ENCODE peak calls at places on chromosome 11, in eight cellular contexts. T is GM23338, E is PC-3, Q is PC-9, X is SK-N-SH, U is hepatocyte, L is MM.1S, V is HCT116. P is an unnamed sample.

GRCh38 chr11:26753738-26754504 is 32.1 kb upstream of the SLC5A12 start:
- DNase-seq in T (peak; percentile 84), E (peak; percentile 53), Q (peak; percentile 38), X (peak; percentile 45), U (peak; percentile 80), L (peak; percentile 57), V (peak; percentile 2), P (peak; percentile 75)

GRCh38 chr11:853682-854448 is 11.2 kb downstream of the TSPAN4 start:
- DNase-seq in T (peak; percentile 45), E (no peak), Q (no peak), X (no peak), U (no peak), L (no peak), V (no peak), P (no peak)

GRCh38 chr11:112773256-112773655 is 188.0 kb upstream of the NCAM1 start:
- DNase-seq in T (no peak), E (no peak), Q (no peak), X (no peak), U (no peak), L (no peak), V (no peak), P (no peak)

GRCh38 chr11:105219670-105220069 is 80.1 kb upstream of the CARD18 start:
- DNase-seq in T (no peak), E (no peak), Q (no peak), X (no peak), U (no peak), L (no peak), V (no peak), P (no peak)

GRCh38 chr11:119982517-119983239 is 155.2 kb downstream of the TRIM29 start:
- DNase-seq in T (no peak), E (no peak), Q (no peak), X (no peak), U (no peak), L (no peak), V (no peak), P (no peak)

GRCh38 chr11:67268036-67268683 is 1.9 kb downstream of the GRK2 start:
- DNase-seq in T (no peak), E (no peak), Q (no peak), X (no peak), U (no peak), L (peak; percentile 31), V (no peak), P (peak; percentile 92)

GRCh38 chr11:22343411-22344032 is 5.3 kb downstream of the SLC17A6 start:
- DNase-seq in T (peak; percentile 60), E (no peak), Q (no peak), X (no peak), U (no peak), L (no peak), V (no peak), P (no peak)

GRCh38 chr11:3929232-3929631 is 73.8 kb downstream of the STIM1 start:
- DNase-seq in T (no peak), E (no peak), Q (no peak), X (no peak), U (no peak), L (no peak), V (no peak), P (no peak)

GRCh38 chr11:130583866-130584265 is 135.4 kb downstream of the ADAMTS15 start:
- DNase-seq in T (no peak), E (no peak), Q (no peak), X (no peak), U (no peak), L (no peak), V (no peak), P (no peak)

GRCh38 chr11:45610627-45611026 is 54.8 kb downstream of the CHST1 start:
- DNase-seq in T (no peak), E (no peak), Q (no peak), X (no peak), U (no peak), L (no peak), V (no peak), P (no peak)

GRCh38 chr11:20601221-20601914 is 2.0 kb downstream of the SLC6A5 start:
- DNase-seq in T (peak; percentile 66), E (no peak), Q (no peak), X (no peak), U (no peak), L (no peak), V (no peak), P (no peak)

GRCh38 chr11:62984451-62984991 is at the start of gene SLC22A6:
- DNase-seq in T (no peak), E (no peak), Q (no peak), X (no peak), U (no peak), L (no peak), V (no peak), P (no peak)

GRCh38 chr11:34792143-34792542 is 124.0 kb downstream of the APIP start:
- DNase-seq in T (peak; percentile 44), E (no peak), Q (no peak), X (no peak), U (no peak), L (no peak), V (no peak), P (no peak)

GRCh38 chr11:12884751-12885318 is 124.3 kb upstream of the RASSF10 start:
- DNase-seq in T (no peak), E (no peak), Q (no peak), X (no peak), U (peak; percentile 32), L (no peak), V (no peak), P (no peak)

GRCh38 chr11:23151819-23152218 is 291.5 kb upstream of the CCDC179 start:
- DNase-seq in T (no peak), E (no peak), Q (no peak), X (no peak), U (no peak), L (no peak), V (no peak), P (no peak)

GRCh38 chr11:16863382-16863781 is 124.9 kb downstream of the C11orf58 start:
- DNase-seq in T (no peak), E (no peak), Q (no peak), X (no peak), U (peak; percentile 66), L (no peak), V (no peak), P (no peak)

GRCh38 chr11:36266767-36267166 is 22.5 kb downstream of the COMMD9 start:
- DNase-seq in T (no peak), E (no peak), Q (no peak), X (no peak), U (no peak), L (no peak), V (no peak), P (no peak)

GRCh38 chr11:64007160-64007628 is 21.0 kb downstream of the OTUB1 start:
- DNase-seq in T (peak; percentile 72), E (peak; percentile 56), Q (no peak), X (peak; percentile 80), U (peak; percentile 52), L (no peak), V (no peak), P (no peak)

GRCh38 chr11:74462009-74462408 is 5.3 kb downstream of the KCNE3 start:
- DNase-seq in T (peak; percentile 11), E (no peak), Q (no peak), X (no peak), U (peak; percentile 72), L (no peak), V (no peak), P (no peak)

GRCh38 chr11:107770546-107770945 is 58.7 kb upstream of the SLN start:
- DNase-seq in T (no peak), E (peak; percentile 51), Q (peak; percentile 48), X (no peak), U (peak; percentile 21), L (peak; percentile 12), V (no peak), P (no peak)

GRCh38 chr11:17643506-17644405 is 75.6 kb upstream of the MYOD1 start:
- DNase-seq in T (no peak), E (no peak), Q (no peak), X (peak; percentile 24), U (no peak), L (no peak), V (no peak), P (no peak)

GRCh38 chr11:69915501-69916250 is 96.5 kb upstream of the FGF3 start:
- DNase-seq in T (peak; percentile 93), E (peak; percentile 95), Q (peak; percentile 85), X (peak; percentile 87), U (peak; percentile 90), L (peak; percentile 43), V (peak; percentile 60), P (peak; percentile 48)
- H2AFZ ChIP-seq in T (peak overlapping the region; percentile 56), E (peak overlapping the region; percentile 61), Q (no peak overlapping the region), X (peak overlapping the region; percentile 81), U (no peak overlapping the region), L (no peak overlapping the region), V (peak overlapping the region; percentile 78), P (no peak overlapping the region)

DNA sequence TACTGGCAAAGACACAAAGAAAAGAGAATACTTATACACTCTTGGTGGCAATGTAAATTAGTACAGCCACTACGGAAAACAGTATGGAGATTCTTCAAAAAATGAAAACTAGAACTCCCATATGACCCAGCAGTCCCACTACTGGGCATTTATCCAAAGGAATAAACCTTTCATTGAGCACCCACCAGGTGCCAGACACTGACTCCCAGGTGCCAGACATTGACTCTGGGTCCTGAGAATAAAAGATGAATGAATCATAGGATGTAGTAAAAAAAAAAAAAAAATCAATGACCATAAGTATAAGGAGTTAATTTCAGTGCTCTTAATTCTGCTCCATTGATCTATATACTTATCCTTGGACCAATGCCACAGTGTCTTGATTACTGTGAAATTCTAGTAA is 28.2 kb downstream of the HEPHL1 start:
- DNase-seq in T (no peak), E (peak; percentile 60), Q (peak; percentile 3), X (no peak), U (no peak), L (no peak), V (no peak), P (no peak)
- H3K9me2 ChIP-seq in T (no peaks in the 10 kb centered on the region), E (no peaks in the 10 kb centered on the region), Q (no peaks in the 10 kb centered on the region), X (no peaks in the 10 kb centered on the region), U (no peaks in the 10 kb centered on the region), L (no peaks in the 10 kb centered on the region), V (no peaks in the 10 kb centered on the region), P (no peaks in the 10 kb centered on the region)

GRCh38 chr11:8323161-8323935 is 59.7 kb upstream of the LMO1 start:
- DNase-seq in T (no peak), E (no peak), Q (no peak), X (no peak), U (no peak), L (no peak), V (no peak), P (no peak)

GRCh38 chr11:8315463-8315862 is 51.8 kb upstream of the LMO1 start:
- DNase-seq in T (no peak), E (no peak), Q (no peak), X (peak; percentile 60), U (no peak), L (no peak), V (no peak), P (no peak)

GRCh38 chr11:8321876-8322275 is 58.2 kb upstream of the LMO1 start:
- DNase-seq in T (no peak), E (no peak), Q (no peak), X (no peak), U (no peak), L (no peak), V (no peak), P (no peak)

GRCh38 chr11:8317164-8317563 is 53.5 kb upstream of the LMO1 start:
- DNase-seq in T (no peak), E (no peak), Q (no peak), X (no peak), U (no peak), L (no peak), V (no peak), P (no peak)

GRCh38 chr11:8318536-8318935 is 54.9 kb upstream of the LMO1 start:
- DNase-seq in T (peak; percentile 87), E (no peak), Q (no peak), X (no peak), U (no peak), L (no peak), V (no peak), P (peak; percentile 5)
- H2AFZ ChIP-seq in T (no peak overlapping the region), E (no peak overlapping the region), Q (no peak overlapping the region), X (no peak overlapping the region), U (no peak overlapping the region), L (no peak overlapping the region), V (no peak overlapping the region), P (no peak overlapping the region)

GRCh38 chr11:72777755-72778278 is 16.0 kb downstream of the STARD10 start:
- DNase-seq in T (no peak), E (no peak), Q (no peak), X (no peak), U (peak; percentile 55), L (no peak), V (no peak), P (no peak)
- H3K9me2 ChIP-seq in T (no peaks in the 10 kb centered on the region), E (no peaks in the 10 kb centered on the region), Q (no peaks in the 10 kb centered on the region), X (no peaks in the 10 kb centered on the region), U (no peaks in the 10 kb centered on the region), L (no peaks in the 10 kb centered on the region), V (no peaks in the 10 kb centered on the region), P (no peaks in the 10 kb centered on the region)